ENCODE peak calls at places on chromosomes 7 and 10, in eight cellular contexts. One of them, this sample, is unnamed.

GRCh38 chr7:157046681-157047080 is 36.2 kb upstream of the MNX1 start:
- DNase-seq in glomerular endothelial cell: no peak
- DNase-seq in HS-5: peak
- DNase-seq in MV-4-11: no peak
- DNase-seq in spleen: no peak
- DNase-seq in activated T-cell treated with anti-CD3 and anti-CD28 coated beads, Interleukin-2, amount 50 U/mL, for 72 hours: no peak
- DNase-seq in PC-3: peak
- DNase-seq in cardiac septum: no peak
- DNase-seq in this sample: no peak

GRCh38 chr7:26988975-26989374 is 106.8 kb downstream of the HOXA1 start:
- DNase-seq in spleen: no peak
- DNase-seq in glomerular endothelial cell: no peak
- DNase-seq in PC-3: no peak
- DNase-seq in MV-4-11: no peak
- DNase-seq in activated T-cell treated with anti-CD3 and anti-CD28 coated beads, Interleukin-2, amount 50 U/mL, for 72 hours: no peak
- DNase-seq in HS-5: no peak
- DNase-seq in cardiac septum: no peak
- DNase-seq in this sample: no peak

GRCh38 chr7:116582164-116582732 is 57.4 kb downstream of the CAV1 start:
- DNase-seq in spleen: no peak
- DNase-seq in MV-4-11: no peak
- DNase-seq in cardiac septum: no peak
- DNase-seq in HS-5: no peak
- DNase-seq in PC-3: no peak
- DNase-seq in glomerular endothelial cell: no peak
- DNase-seq in activated T-cell treated with anti-CD3 and anti-CD28 coated beads, Interleukin-2, amount 50 U/mL, for 72 hours: no peak
- DNase-seq in this sample: no peak

GRCh38 chr7:122528879-122529481 is 169.9 kb downstream of the RNF133 start:
- DNase-seq in activated T-cell treated with anti-CD3 and anti-CD28 coated beads, Interleukin-2, amount 50 U/mL, for 72 hours: no peak
- DNase-seq in PC-3: peak
- DNase-seq in MV-4-11: no peak
- DNase-seq in spleen: no peak
- DNase-seq in HS-5: peak
- DNase-seq in glomerular endothelial cell: peak
- DNase-seq in cardiac septum: no peak
- DNase-seq in this sample: no peak

GRCh38 chr10:102507521-102507920 is 3.7 kb downstream of the SUFU start:
- DNase-seq in PC-3: peak
- DNase-seq in MV-4-11: no peak
- DNase-seq in HS-5: no peak
- DNase-seq in activated T-cell treated with anti-CD3 and anti-CD28 coated beads, Interleukin-2, amount 50 U/mL, for 72 hours: no peak
- DNase-seq in spleen: peak
- DNase-seq in glomerular endothelial cell: no peak
- DNase-seq in cardiac septum: no peak
- DNase-seq in this sample: no peak

GRCh38 chr10:127148066-127148932 is 48.1 kb downstream of the INSYN2A start:
- DNase-seq in activated T-cell treated with anti-CD3 and anti-CD28 coated beads, Interleukin-2, amount 50 U/mL, for 72 hours: no peak
- DNase-seq in PC-3: peak
- DNase-seq in spleen: peak
- DNase-seq in HS-5: peak
- DNase-seq in glomerular endothelial cell: peak
- DNase-seq in cardiac septum: no peak
- DNase-seq in MV-4-11: peak
- DNase-seq in this sample: no peak

GRCh38 chr10:12902135-12902572 is 99.4 kb downstream of the CCDC3 start:
- DNase-seq in spleen: no peak
- DNase-seq in glomerular endothelial cell: peak
- DNase-seq in PC-3: peak
- DNase-seq in MV-4-11: peak
- DNase-seq in HS-5: no peak
- DNase-seq in cardiac septum: no peak
- DNase-seq in activated T-cell treated with anti-CD3 and anti-CD28 coated beads, Interleukin-2, amount 50 U/mL, for 72 hours: peak
- DNase-seq in this sample: peak

GRCh38 chr10:4758256-4758655 is 67.8 kb upstream of the AKR1E2 start:
- DNase-seq in spleen: no peak
- DNase-seq in cardiac septum: no peak
- DNase-seq in PC-3: peak
- DNase-seq in MV-4-11: no peak
- DNase-seq in activated T-cell treated with anti-CD3 and anti-CD28 coated beads, Interleukin-2, amount 50 U/mL, for 72 hours: no peak
- DNase-seq in HS-5: no peak
- DNase-seq in glomerular endothelial cell: no peak
- DNase-seq in this sample: no peak

GRCh38 chr7:80047856-80048459 is 86.7 kb upstream of the GNAI1 start:
- DNase-seq in activated T-cell treated with anti-CD3 and anti-CD28 coated beads, Interleukin-2, amount 50 U/mL, for 72 hours: no peak
- DNase-seq in cardiac septum: no peak
- DNase-seq in spleen: no peak
- DNase-seq in MV-4-11: no peak
- DNase-seq in glomerular endothelial cell: no peak
- DNase-seq in HS-5: no peak
- DNase-seq in PC-3: peak
- DNase-seq in this sample: no peak

GRCh38 chr10:73182568-73182967 is 14.6 kb downstream of the FAM149B1 start:
- DNase-seq in cardiac septum: no peak
- DNase-seq in HS-5: peak
- DNase-seq in spleen: no peak
- DNase-seq in PC-3: no peak
- DNase-seq in activated T-cell treated with anti-CD3 and anti-CD28 coated beads, Interleukin-2, amount 50 U/mL, for 72 hours: no peak
- DNase-seq in MV-4-11: no peak
- DNase-seq in glomerular endothelial cell: no peak
- DNase-seq in this sample: no peak

GRCh38 chr7:154503962-154504550 is 451.9 kb downstream of the DPP6 start:
- DNase-seq in PC-3: peak
- DNase-seq in HS-5: no peak
- DNase-seq in cardiac septum: no peak
- DNase-seq in MV-4-11: peak
- DNase-seq in activated T-cell treated with anti-CD3 and anti-CD28 coated beads, Interleukin-2, amount 50 U/mL, for 72 hours: no peak
- DNase-seq in spleen: no peak
- DNase-seq in glomerular endothelial cell: peak
- DNase-seq in this sample: no peak

GRCh38 chr10:116316533-116316932 is 7.7 kb upstream of the CCDC172 start:
- DNase-seq in cardiac septum: no peak
- DNase-seq in activated T-cell treated with anti-CD3 and anti-CD28 coated beads, Interleukin-2, amount 50 U/mL, for 72 hours: no peak
- DNase-seq in MV-4-11: peak
- DNase-seq in spleen: no peak
- DNase-seq in HS-5: no peak
- DNase-seq in glomerular endothelial cell: no peak
- DNase-seq in PC-3: no peak
- DNase-seq in this sample: no peak

GRCh38 chr7:100003711-100004661 is 11.4 kb upstream of the ZKSCAN1 start:
- DNase-seq in glomerular endothelial cell: no peak
- DNase-seq in HS-5: no peak
- DNase-seq in activated T-cell treated with anti-CD3 and anti-CD28 coated beads, Interleukin-2, amount 50 U/mL, for 72 hours: no peak
- DNase-seq in MV-4-11: no peak
- DNase-seq in cardiac septum: no peak
- DNase-seq in spleen: peak
- DNase-seq in PC-3: no peak
- DNase-seq in this sample: no peak

GRCh38 chr10:19250542-19250941 is 201.9 kb downstream of the MALRD1 start:
- DNase-seq in spleen: no peak
- DNase-seq in activated T-cell treated with anti-CD3 and anti-CD28 coated beads, Interleukin-2, amount 50 U/mL, for 72 hours: no peak
- DNase-seq in glomerular endothelial cell: no peak
- DNase-seq in HS-5: peak
- DNase-seq in PC-3: peak
- DNase-seq in cardiac septum: no peak
- DNase-seq in MV-4-11: peak
- DNase-seq in this sample: no peak

This sample was measured in activated CD4-positive, alpha-beta T cell treated with anti-CD3 and anti-CD28 coated beads, Interleukin-2, amount 10 ng/mL, durations not matched to agents 7 days and 5 days.